ENCODE peak calls at places on chromosome 5, in seven cellular contexts. A is mammary epithelial cell, E is hepatocyte, M is tibial artery, O is OCI-LY7, L is RWPE2, Q is pancreas. P is an unnamed sample.
A peak's percentile ranks its signal among the peaks of the same experiment; 100 is the strongest.

GRCh38 chr5:144467795-144468194 is 297.1 kb downstream of the KCTD16 start:
- DNase-seq in A (peak; percentile 25), E (peak; percentile 60), M (no peak), O (no peak), L (no peak), Q (peak; percentile 17), P (no peak)

GRCh38 chr5:72920690-72921089 is 35.2 kb upstream of the FCHO2 start:
- DNase-seq in A (peak; percentile 26), E (no peak), M (no peak), O (peak; percentile 24), L (no peak), Q (no peak), P (no peak)

GRCh38 chr5:35186749-35187148 is 43.5 kb downstream of the PRLR start:
- DNase-seq in A (no peak), E (no peak), M (no peak), O (no peak), L (no peak), Q (no peak), P (no peak)

GRCh38 chr5:100900142-100900795 is 2.8 kb downstream of the ST8SIA4 start:
- DNase-seq in A (peak; percentile 25), E (peak; percentile 28), M (peak; percentile 37), O (peak; percentile 80), L (no peak), Q (no peak), P (peak; percentile 61)

GRCh38 chr5:135565691-135566421 is 12.9 kb downstream of the CXCL14 start:
- DNase-seq in A (peak; percentile 26), E (peak; percentile 76), M (peak; percentile 71), O (peak; percentile 49), L (no peak), Q (peak; percentile 80), P (peak; percentile 81)

GRCh38 chr5:3417376-3417943 is 178.2 kb upstream of the IRX1 start:
- DNase-seq in A (no peak), E (no peak), M (no peak), O (no peak), L (no peak), Q (no peak), P (no peak)

GRCh38 chr5:72410896-72411295 is 90.7 kb downstream of the PTCD2 start:
- DNase-seq in A (no peak), E (no peak), M (no peak), O (no peak), L (no peak), Q (no peak), P (no peak)

GRCh38 chr5:104385901-104386300 is 823.3 kb upstream of the NUDT12 start:
- DNase-seq in A (no peak), E (no peak), M (no peak), O (no peak), L (no peak), Q (no peak), P (no peak)

GRCh38 chr5:133706732-133707430 is 94.5 kb upstream of the FSTL4 start:
- DNase-seq in A (no peak), E (no peak), M (no peak), O (no peak), L (no peak), Q (no peak), P (no peak)

GRCh38 chr5:143023447-143024096 is 253.4 kb downstream of the ARHGAP26 start:
- DNase-seq in A (no peak), E (no peak), M (peak; percentile 24), O (no peak), L (no peak), Q (peak; percentile 15), P (no peak)

GRCh38 chr5:143002459-143003327 is 232.5 kb downstream of the ARHGAP26 start:
- DNase-seq in A (peak; percentile 59), E (no peak), M (peak; percentile 35), O (peak; percentile 91), L (no peak), Q (no peak), P (peak; percentile 52)

GRCh38 chr5:36607114-36607561 is 732 bp downstream of the SLC1A3 start:
- DNase-seq in A (peak; percentile 46), E (peak; percentile 34), M (no peak), O (no peak), L (no peak), Q (no peak), P (peak; percentile 51)

GRCh38 chr5:141839015-141839513 is 39.1 kb downstream of the PCDH1 start:
- DNase-seq in A (no peak), E (no peak), M (no peak), O (peak; percentile 87), L (no peak), Q (no peak), P (no peak)

GRCh38 chr5:112475747-112476435 is 56.8 kb upstream of the EPB41L4A start:
- DNase-seq in A (peak; percentile 71), E (no peak), M (no peak), O (no peak), L (no peak), Q (no peak), P (no peak)

GRCh38 chr5:157476699-157477408 is 16.8 kb downstream of the NIPAL4 start:
- DNase-seq in A (peak; percentile 37), E (peak; percentile 88), M (no peak), O (peak; percentile 79), L (no peak), Q (no peak), P (no peak)

GRCh38 chr5:120457839-120458507 is 6.1 kb upstream of the PRR16 start:
- DNase-seq in A (peak; percentile 68), E (peak; percentile 79), M (peak; percentile 81), O (peak; percentile 90), L (peak; percentile 80), Q (peak; percentile 87), P (peak; percentile 82)

GRCh38 chr5:14706615-14707021 is 42.1 kb downstream of the OTULIN start:
- DNase-seq in A (peak; percentile 44), E (no peak), M (no peak), O (no peak), L (no peak), Q (no peak), P (no peak)

GRCh38 chr5:150801117-150801927 is 22.8 kb downstream of the SMIM3 start:
- DNase-seq in A (peak; percentile 74), E (peak; percentile 83), M (peak; percentile 23), O (peak; percentile 49), L (no peak), Q (no peak), P (no peak)

GRCh38 chr5:9898319-9898718 is 268.2 kb upstream of the TAS2R1 start:
- DNase-seq in A (peak; percentile 13), E (peak; percentile 29), M (no peak), O (peak; percentile 4), L (no peak), Q (peak; percentile 37), P (no peak)

GRCh38 chr5:14513266-14513665 is 68.3 kb upstream of the OTULINL start:
- DNase-seq in A (no peak), E (no peak), M (no peak), O (no peak), L (no peak), Q (no peak), P (no peak)

GRCh38 chr5:143016777-143017374 is 246.7 kb downstream of the ARHGAP26 start:
- DNase-seq in A (peak; percentile 33), E (peak; percentile 44), M (peak; percentile 32), O (peak; percentile 72), L (no peak), Q (no peak), P (no peak)

GRCh38 chr5:171386006-171386671 is 1.5 kb upstream of the NPM1 start:
- DNase-seq in A (no peak), E (no peak), M (no peak), O (no peak), L (no peak), Q (no peak), P (peak; percentile 44)

GRCh38 chr5:169911448-169912212 is 68.7 kb downstream of the INSYN2B start:
- DNase-seq in A (peak; percentile 11), E (no peak), M (no peak), O (no peak), L (no peak), Q (no peak), P (no peak)
- TF ChIP-seq CTCF in A (peak; percentile 60), E (no peak), M (no peak), O (no peak), L (peak; percentile 50), Q (no peak), P (no peak)

DNA sequence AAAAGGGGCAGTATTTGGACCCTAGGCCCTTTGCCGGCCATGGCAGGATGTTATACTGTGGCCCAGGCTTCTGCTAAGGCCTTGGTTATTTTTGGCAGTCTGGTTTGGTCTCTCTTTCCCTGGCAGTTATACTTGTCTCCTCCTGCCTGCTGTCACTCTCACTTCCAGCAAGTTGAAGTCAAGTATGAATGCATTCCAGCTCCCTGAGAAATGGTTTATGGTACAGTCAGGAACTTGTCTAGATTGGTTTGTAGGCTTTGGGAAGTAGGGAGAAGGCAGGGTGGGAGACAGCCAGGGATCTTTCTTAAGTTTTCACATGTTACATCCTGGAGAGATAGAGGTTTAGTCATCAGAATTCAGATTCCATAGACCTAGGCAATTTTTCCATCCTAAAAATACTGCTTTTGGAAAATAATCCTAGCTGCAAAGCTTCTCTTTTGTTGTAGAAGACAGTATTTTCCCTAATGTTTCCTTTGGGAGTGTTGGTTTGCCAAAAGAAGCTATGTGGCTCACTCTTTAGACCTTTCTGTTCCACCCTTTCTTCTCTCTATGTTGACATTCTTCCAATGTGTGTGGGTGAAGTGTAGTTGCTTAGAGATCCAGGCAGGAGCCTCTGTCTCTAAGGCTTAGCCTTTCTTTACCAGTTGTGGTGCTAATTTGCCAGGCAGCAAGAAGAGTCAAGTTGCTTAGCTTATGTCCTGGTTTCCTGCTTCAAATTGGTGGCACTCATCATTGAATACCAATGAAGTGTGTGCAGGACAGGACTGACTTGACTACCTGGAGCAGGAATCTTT is 2.4 kb upstream of the KDM3B start:
- DNase-seq in A (no peak), E (no peak), M (no peak), O (no peak), L (no peak), Q (no peak), P (no peak)
- H3K27ac ChIP-seq in A (no peak overlapping the region), E (no peak overlapping the region), M (peak overlapping the region; percentile 1), O (no peak overlapping the region), L (peak overlapping the region; percentile 60), Q (no peak overlapping the region), P (no peak overlapping the region)

DNA sequence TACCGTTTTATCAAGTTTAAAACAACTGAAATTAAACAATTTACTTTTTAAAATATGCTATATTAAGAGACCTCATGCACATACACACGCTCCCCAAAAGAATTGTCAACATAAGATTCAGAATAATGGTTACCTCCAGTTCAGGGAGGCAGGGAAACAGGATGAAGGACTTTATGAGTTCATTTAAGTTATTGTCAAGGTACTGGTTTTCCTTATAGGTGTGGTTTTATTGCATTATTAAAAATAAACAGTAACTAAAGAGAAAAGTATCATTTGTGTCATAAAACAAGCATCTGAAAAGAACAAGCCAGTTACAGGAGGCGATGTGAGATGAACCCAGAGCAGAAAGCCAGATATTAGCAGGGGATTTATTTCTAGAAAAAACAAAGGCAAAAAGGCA is 2376.7 kb downstream of the MAT2B start:
- DNase-seq in A (no peak), E (no peak), M (no peak), O (no peak), L (no peak), Q (no peak), P (no peak)
- H3K9me3 ChIP-seq in A (no peaks in the 10 kb centered on the region), E (no peaks in the 10 kb centered on the region), M (no peaks in the 10 kb centered on the region), O (no peaks in the 10 kb centered on the region), L (no peaks in the 10 kb centered on the region), Q (no peaks in the 10 kb centered on the region), P (no peaks in the 10 kb centered on the region)

GRCh38 chr5:66239034-66239433 is 94.9 kb downstream of the SREK1 start:
- DNase-seq in A (peak; percentile 32), E (no peak), M (no peak), O (no peak), L (no peak), Q (no peak), P (no peak)
- TF ChIP-seq CTCF in A (peak; percentile 52), E (peak; percentile 30), M (no peak), O (peak; percentile 56), L (peak; percentile 67), Q (no peak), P (no peak)

P was measured in lower lobe of right lung.